ENCODE peak calls at places on chromosomes 4 and X, in eight cellular contexts. W is IMR-90; P is kidney epithelial cell; A is anterior cingulate cortex; X is HS-27A; O is central memory CD4-positive, alpha-beta T cell; B is HS-5; R is CD8-positive, alpha-beta memory T cell. Q is an unnamed sample.

GRCh38 chr4:181962321-181962720 is 280.9 kb upstream of the TENM3 start:
- DNase-seq in W (no peak), P (no peak), A (no peak), X (no peak), O (no peak), B (no peak), R (no peak), Q (no peak)

GRCh38 chr4:17613761-17614415 is 553 bp upstream of the MED28 start:
- DNase-seq in W (peak; percentile 87), P (peak; percentile 26), A (no peak), X (no peak), O (no peak), B (peak; percentile 76), R (peak; percentile 59), Q (no peak)

GRCh38 chr4:37994569-37994968 is 34.4 kb downstream of the PTTG2 start:
- DNase-seq in W (no peak), P (no peak), A (no peak), X (no peak), O (no peak), B (no peak), R (no peak), Q (no peak)

GRCh38 chr4:64539234-64539849 is 130.1 kb upstream of the TECRL start:
- DNase-seq in W (peak; percentile 49), P (peak; percentile 16), A (peak; percentile 38), X (peak; percentile 12), O (no peak), B (peak; percentile 14), R (no peak), Q (peak; percentile 38)

GRCh38 chrX:46831620-46832327 is 5.1 kb upstream of the RP2 start:
- DNase-seq in W (peak; percentile 72), P (no peak), A (no peak), X (no peak), O (no peak), B (no peak), R (no peak), Q (no peak)

GRCh38 chr4:70958681-70959080 is 34.8 kb upstream of the DCK start:
- DNase-seq in W (peak; percentile 89), P (no peak), A (no peak), X (peak; percentile 47), O (no peak), B (peak; percentile 18), R (no peak), Q (no peak)

GRCh38 chrX:70262952-70263567 is 3.1 kb upstream of the P2RY4 start:
- DNase-seq in W (peak; percentile 28), P (no peak), A (peak; percentile 2), X (no peak), O (no peak), B (no peak), R (peak; percentile 1), Q (no peak)

GRCh38 chr4:175953960-175954521 is 111.6 kb upstream of the WDR17 start:
- DNase-seq in W (no peak), P (no peak), A (no peak), X (no peak), O (no peak), B (no peak), R (no peak), Q (no peak)

GRCh38 chrX:13923845-13924244 is 105.8 kb downstream of the GEMIN8 start:
- DNase-seq in W (no peak), P (no peak), A (no peak), X (no peak), O (no peak), B (no peak), R (no peak), Q (no peak)

GRCh38 chr4:130043796-130044195 is 947.8 kb downstream of the C4orf33 start:
- DNase-seq in W (no peak), P (peak; percentile 71), A (no peak), X (no peak), O (no peak), B (peak; percentile 38), R (no peak), Q (no peak)

GRCh38 chr4:152454398-152455011 is 81.4 kb downstream of the FBXW7 start:
- DNase-seq in W (peak; percentile 46), P (no peak), A (no peak), X (no peak), O (peak; percentile 8), B (no peak), R (no peak), Q (no peak)

GRCh38 chr4:147110968-147111367 is 165.3 kb upstream of the TTC29 start:
- DNase-seq in W (peak; percentile 47), P (no peak), A (no peak), X (no peak), O (no peak), B (no peak), R (no peak), Q (no peak)

GRCh38 chr4:30094866-30095265 is 625.3 kb upstream of the PCDH7 start:
- DNase-seq in W (peak; percentile 6), P (no peak), A (no peak), X (no peak), O (no peak), B (peak; percentile 23), R (no peak), Q (no peak)

GRCh38 chr4:141339966-141340365 is 119.3 kb downstream of the ZNF330 start:
- DNase-seq in W (peak; percentile 28), P (no peak), A (no peak), X (no peak), O (no peak), B (no peak), R (no peak), Q (no peak)

GRCh38 chr4:189656551-189657165 is 284.0 kb upstream of the FRG1 start:
- DNase-seq in W (no peak), P (no peak), A (no peak), X (no peak), O (no peak), B (no peak), R (no peak), Q (no peak)

GRCh38 chr4:156754832-156755570 is 216.6 kb downstream of the PDGFC start:
- DNase-seq in W (no peak), P (no peak), A (no peak), X (no peak), O (no peak), B (no peak), R (no peak), Q (no peak)